ENCODE peak calls at places on chromosomes 7 and 10, in five cellular contexts. One of them, this sample, is unnamed.

GRCh38 chr7:33880787-33881186 is 24.6 kb upstream of the BMPER start:
- DNase-seq in sigmoid colon: no peak
- DNase-seq in A549: no peak
- DNase-seq in prostate gland: no peak
- DNase-seq in dorsolateral prefrontal cortex: no peak
- DNase-seq in this sample: no peak

GRCh38 chr10:30467939-30468338 is 34.0 kb downstream of the MAP3K8 start:
- DNase-seq in sigmoid colon: no peak
- DNase-seq in A549: no peak
- DNase-seq in prostate gland: no peak
- DNase-seq in dorsolateral prefrontal cortex: no peak
- DNase-seq in this sample: no peak

GRCh38 chr7:143391462-143392404 is 10.6 kb downstream of the ZYX start:
- DNase-seq in sigmoid colon: peak; percentile 91
- DNase-seq in A549: no peak
- DNase-seq in prostate gland: no peak
- DNase-seq in dorsolateral prefrontal cortex: no peak
- DNase-seq in this sample: no peak

GRCh38 chr10:29244978-29245377 is 43.9 kb upstream of the LYZL1 start:
- DNase-seq in sigmoid colon: no peak
- DNase-seq in A549: no peak
- DNase-seq in prostate gland: no peak
- DNase-seq in dorsolateral prefrontal cortex: no peak
- DNase-seq in this sample: no peak

GRCh38 chr7:155464948-155465739 is 7.2 kb downstream of the EN2 start:
- DNase-seq in sigmoid colon: no peak
- DNase-seq in A549: no peak
- DNase-seq in prostate gland: no peak
- DNase-seq in dorsolateral prefrontal cortex: no peak
- DNase-seq in this sample: no peak

GRCh38 chr7:47669178-47669878 is 87.4 kb upstream of the TNS3 start:
- DNase-seq in sigmoid colon: peak; percentile 85
- DNase-seq in A549: peak; percentile 61
- DNase-seq in prostate gland: no peak
- DNase-seq in dorsolateral prefrontal cortex: peak; percentile 32
- DNase-seq in this sample: no peak

GRCh38 chr7:56092789-56093531 is at the start of gene PHKG1:
- DNase-seq in sigmoid colon: peak; percentile 94
- DNase-seq in A549: peak; percentile 58
- DNase-seq in prostate gland: peak; percentile 71
- DNase-seq in dorsolateral prefrontal cortex: peak; percentile 78
- DNase-seq in this sample: peak; percentile 35

GRCh38 chr10:70479626-70480253 is 1.2 kb downstream of the PALD1 start:
- DNase-seq in sigmoid colon: no peak
- DNase-seq in A549: no peak
- DNase-seq in prostate gland: no peak
- DNase-seq in dorsolateral prefrontal cortex: no peak
- DNase-seq in this sample: no peak

GRCh38 chr7:3238525-3239210 is 62.4 kb upstream of the SDK1 start:
- DNase-seq in sigmoid colon: no peak
- DNase-seq in A549: no peak
- DNase-seq in prostate gland: no peak
- DNase-seq in dorsolateral prefrontal cortex: no peak
- DNase-seq in this sample: no peak

GRCh38 chr10:7813481-7813880 is 4.8 kb upstream of the TAF3 start:
- DNase-seq in sigmoid colon: no peak
- DNase-seq in A549: no peak
- DNase-seq in prostate gland: no peak
- DNase-seq in dorsolateral prefrontal cortex: no peak
- DNase-seq in this sample: peak; percentile 27

GRCh38 chr7:44637788-44638594 is 31.6 kb downstream of the OGDH start:
- DNase-seq in sigmoid colon: peak; percentile 83
- DNase-seq in A549: peak; percentile 88
- DNase-seq in prostate gland: no peak
- DNase-seq in dorsolateral prefrontal cortex: no peak
- DNase-seq in this sample: no peak

GRCh38 chr7:151168022-151168786 is 710 bp upstream of the GBX1 start:
- DNase-seq in sigmoid colon: no peak
- DNase-seq in A549: peak; percentile 47
- DNase-seq in prostate gland: no peak
- DNase-seq in dorsolateral prefrontal cortex: no peak
- DNase-seq in this sample: peak; percentile 57

GRCh38 chr10:59432207-59432900 is 70.0 kb upstream of the FAM13C start:
- DNase-seq in sigmoid colon: no peak
- DNase-seq in A549: no peak
- DNase-seq in prostate gland: peak; percentile 6
- DNase-seq in dorsolateral prefrontal cortex: no peak
- DNase-seq in this sample: no peak

GRCh38 chr10:88216976-88217375 is 353.6 kb downstream of the PTEN start:
- DNase-seq in sigmoid colon: no peak
- DNase-seq in A549: no peak
- DNase-seq in prostate gland: no peak
- DNase-seq in dorsolateral prefrontal cortex: no peak
- DNase-seq in this sample: peak; percentile 60

GRCh38 chr10:18793951-18794350 is 134.7 kb downstream of the ARL5B start:
- DNase-seq in sigmoid colon: no peak
- DNase-seq in A549: peak; percentile 45
- DNase-seq in prostate gland: no peak
- DNase-seq in dorsolateral prefrontal cortex: no peak
- DNase-seq in this sample: no peak

GRCh38 chr7:155288055-155288454 is 9.6 kb upstream of the INSIG1 start:
- DNase-seq in sigmoid colon: no peak
- DNase-seq in A549: no peak
- DNase-seq in prostate gland: no peak
- DNase-seq in dorsolateral prefrontal cortex: no peak
- DNase-seq in this sample: no peak

GRCh38 chr7:66474441-66474840 is 154.2 kb upstream of the KCTD7 start:
- DNase-seq in sigmoid colon: no peak
- DNase-seq in A549: no peak
- DNase-seq in prostate gland: no peak
- DNase-seq in dorsolateral prefrontal cortex: no peak
- DNase-seq in this sample: no peak

GRCh38 chr7:28626629-28627262 is 214.4 kb downstream of the CREB5 start:
- DNase-seq in sigmoid colon: no peak
- DNase-seq in A549: peak; percentile 40
- DNase-seq in prostate gland: no peak
- DNase-seq in dorsolateral prefrontal cortex: no peak
- DNase-seq in this sample: peak; percentile 11

GRCh38 chr7:73717991-73718405 is 1.5 kb downstream of the STX1A start:
- DNase-seq in sigmoid colon: no peak
- DNase-seq in A549: no peak
- DNase-seq in prostate gland: no peak
- DNase-seq in dorsolateral prefrontal cortex: no peak
- DNase-seq in this sample: no peak

GRCh38 chr10:129440722-129441316 is 26.2 kb upstream of the MGMT start:
- DNase-seq in sigmoid colon: no peak
- DNase-seq in A549: no peak
- DNase-seq in prostate gland: no peak
- DNase-seq in dorsolateral prefrontal cortex: no peak
- DNase-seq in this sample: no peak

DNA sequence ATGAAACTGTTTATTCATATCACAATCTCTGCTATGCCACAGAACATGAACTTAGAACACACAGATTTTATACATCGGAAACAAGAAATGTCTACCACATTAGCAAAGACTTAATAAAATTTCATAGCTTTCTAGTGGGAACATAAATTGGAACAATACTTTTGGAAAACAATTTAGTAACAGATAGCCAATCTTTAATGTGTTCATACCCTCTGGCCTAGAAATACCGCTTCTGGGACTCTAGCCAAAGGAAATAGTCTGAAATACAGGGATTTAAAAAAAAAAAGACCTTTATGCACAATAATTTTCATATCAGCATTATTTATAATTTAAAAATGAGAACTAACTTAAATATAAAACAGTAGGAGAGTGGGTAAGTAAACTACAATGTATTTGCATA is 168.5 kb downstream of the PLXNA4 start:
- DNase-seq in sigmoid colon: no peak
- DNase-seq in A549: no peak
- DNase-seq in prostate gland: no peak
- DNase-seq in dorsolateral prefrontal cortex: no peak
- DNase-seq in this sample: no peak
- H3K27ac ChIP-seq in sigmoid colon: no peak overlapping the region
- H3K27ac ChIP-seq in A549: no peak overlapping the region
- H3K27ac ChIP-seq in prostate gland: no peak overlapping the region
- H3K27ac ChIP-seq in dorsolateral prefrontal cortex: no peak overlapping the region
- H3K27ac ChIP-seq in this sample: no peak overlapping the region

DNA sequence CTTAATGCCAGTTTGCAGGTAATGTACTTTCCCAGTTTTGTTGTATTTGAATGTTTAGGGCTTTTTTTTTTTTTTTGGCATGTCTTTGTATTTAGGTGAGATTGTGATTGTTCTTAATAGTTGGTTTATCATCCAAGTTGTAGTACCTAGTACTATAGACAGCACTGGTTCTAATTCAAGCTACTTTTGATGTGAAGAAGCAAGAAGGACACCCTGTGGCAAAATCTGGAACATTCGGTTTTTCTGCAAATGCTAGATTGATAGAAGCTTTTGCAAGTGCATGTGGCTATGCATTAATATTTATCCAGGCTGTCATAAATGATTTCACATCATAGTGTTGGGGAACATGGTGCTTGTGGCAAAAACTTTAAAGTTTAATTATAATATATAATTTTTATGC is 248.9 kb downstream of the FOXP2 start:
- DNase-seq in sigmoid colon: no peak
- DNase-seq in A549: peak; percentile 51
- DNase-seq in prostate gland: no peak
- DNase-seq in dorsolateral prefrontal cortex: no peak
- DNase-seq in this sample: peak; percentile 50
- TF ChIP-seq CTCF in sigmoid colon: no peak
- TF ChIP-seq CTCF in A549: no peak
- TF ChIP-seq CTCF in prostate gland: no peak
- TF ChIP-seq CTCF in dorsolateral prefrontal cortex: peak; percentile 64
- TF ChIP-seq CTCF in this sample: peak; percentile 33

DNA sequence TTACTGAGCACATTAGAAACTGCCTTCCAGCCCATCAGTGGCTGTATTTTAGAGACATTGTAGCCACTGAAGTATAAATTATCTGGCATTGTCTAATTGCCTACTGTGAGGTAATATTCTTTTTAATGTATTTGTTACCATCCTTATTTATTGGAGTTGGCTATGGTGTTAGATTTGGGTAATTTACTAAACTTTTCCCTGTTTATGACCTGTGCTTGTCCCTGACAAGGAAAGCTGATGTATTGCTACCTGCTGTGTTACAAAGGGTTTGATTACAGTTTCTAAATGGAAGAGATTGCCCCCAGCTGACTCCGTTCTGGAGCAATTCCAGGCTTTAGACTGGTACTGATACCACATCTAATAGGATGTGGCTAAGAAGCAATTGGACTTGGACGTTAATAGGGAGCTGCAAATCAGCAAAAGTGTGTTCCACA is 12.3 kb upstream of the ASCC1 start:
- DNase-seq in sigmoid colon: no peak
- DNase-seq in A549: no peak
- DNase-seq in prostate gland: no peak
- DNase-seq in dorsolateral prefrontal cortex: no peak
- DNase-seq in this sample: no peak
- H3K27ac ChIP-seq in sigmoid colon: peak overlapping the region; percentile 64
- H3K27ac ChIP-seq in A549: peak overlapping the region; percentile 69
- H3K27ac ChIP-seq in prostate gland: peak overlapping the region; percentile 65
- H3K27ac ChIP-seq in dorsolateral prefrontal cortex: peak overlapping the region; percentile 83
- H3K27ac ChIP-seq in this sample: no peak overlapping the region

GRCh38 chr7:24573554-24574338 is 494 bp downstream of the PALS2 start:
- DNase-seq in sigmoid colon: peak; percentile 68
- DNase-seq in A549: peak; percentile 44
- DNase-seq in prostate gland: peak; percentile 25
- DNase-seq in dorsolateral prefrontal cortex: no peak
- DNase-seq in this sample: peak; percentile 51
- TF ChIP-seq CTCF in sigmoid colon: no peak
- TF ChIP-seq CTCF in A549: no peak
- TF ChIP-seq CTCF in prostate gland: no peak
- TF ChIP-seq CTCF in dorsolateral prefrontal cortex: no peak
- TF ChIP-seq CTCF in this sample: no peak

GRCh38 chr10:113492181-113492580 is 60.7 kb upstream of the HABP2 start:
- DNase-seq in sigmoid colon: no peak
- DNase-seq in A549: no peak
- DNase-seq in prostate gland: no peak
- DNase-seq in dorsolateral prefrontal cortex: no peak
- DNase-seq in this sample: no peak

GRCh38 chr10:113496124-113496523 is 56.7 kb upstream of the HABP2 start:
- DNase-seq in sigmoid colon: no peak
- DNase-seq in A549: no peak
- DNase-seq in prostate gland: no peak
- DNase-seq in dorsolateral prefrontal cortex: no peak
- DNase-seq in this sample: no peak

GRCh38 chr10:113493195-113493594 is 59.7 kb upstream of the HABP2 start:
- DNase-seq in sigmoid colon: no peak
- DNase-seq in A549: no peak
- DNase-seq in prostate gland: no peak
- DNase-seq in dorsolateral prefrontal cortex: no peak
- DNase-seq in this sample: no peak

GRCh38 chr10:113494736-113495135 is 58.1 kb upstream of the HABP2 start:
- DNase-seq in sigmoid colon: no peak
- DNase-seq in A549: no peak
- DNase-seq in prostate gland: no peak
- DNase-seq in dorsolateral prefrontal cortex: no peak
- DNase-seq in this sample: no peak

DNA sequence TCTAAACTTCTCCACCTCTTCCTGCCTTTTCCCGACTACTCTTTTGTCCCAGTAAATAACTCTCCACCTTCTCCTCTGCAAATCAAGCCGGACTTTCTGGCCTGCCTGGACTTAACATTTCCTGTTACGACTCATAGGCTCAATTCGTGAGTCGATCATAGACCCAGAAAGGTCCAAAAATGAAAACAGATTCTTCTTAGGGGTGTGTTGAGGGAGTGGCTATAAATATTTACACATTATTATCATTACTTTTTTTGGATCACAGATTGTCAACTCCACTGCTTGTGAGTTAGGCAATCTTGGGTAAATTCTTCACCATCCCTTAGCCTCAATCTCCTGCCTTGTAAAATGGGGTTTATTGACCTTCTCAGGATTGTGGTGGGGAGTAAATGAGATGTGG is 58.9 kb upstream of the HABP2 start:
- DNase-seq in sigmoid colon: no peak
- DNase-seq in A549: peak; percentile 7
- DNase-seq in prostate gland: peak; percentile 50
- DNase-seq in dorsolateral prefrontal cortex: no peak
- DNase-seq in this sample: no peak
- H3K27ac ChIP-seq in sigmoid colon: peak overlapping the region; percentile 75
- H3K27ac ChIP-seq in A549: no peak overlapping the region
- H3K27ac ChIP-seq in prostate gland: peak overlapping the region; percentile 34
- H3K27ac ChIP-seq in dorsolateral prefrontal cortex: no peak overlapping the region
- H3K27ac ChIP-seq in this sample: no peak overlapping the region

GRCh38 chr10:122393288-122393687 is 18.8 kb downstream of the PLEKHA1 start:
- DNase-seq in sigmoid colon: no peak
- DNase-seq in A549: no peak
- DNase-seq in prostate gland: no peak
- DNase-seq in dorsolateral prefrontal cortex: no peak
- DNase-seq in this sample: no peak
- TF ChIP-seq CTCF in sigmoid colon: no peak
- TF ChIP-seq CTCF in A549: no peak
- TF ChIP-seq CTCF in prostate gland: no peak
- TF ChIP-seq CTCF in dorsolateral prefrontal cortex: no peak
- TF ChIP-seq CTCF in this sample: no peak

GRCh38 chr7:98418271-98418635 is 17.4 kb upstream of the BAIAP2L1 start:
- DNase-seq in sigmoid colon: no peak
- DNase-seq in A549: peak; percentile 73
- DNase-seq in prostate gland: no peak
- DNase-seq in dorsolateral prefrontal cortex: no peak
- DNase-seq in this sample: no peak
- H3K27ac ChIP-seq in sigmoid colon: no peak overlapping the region
- H3K27ac ChIP-seq in A549: peak overlapping the region; percentile 90
- H3K27ac ChIP-seq in prostate gland: no peak overlapping the region
- H3K27ac ChIP-seq in dorsolateral prefrontal cortex: no peak overlapping the region
- H3K27ac ChIP-seq in this sample: no peak overlapping the region